ENCODE peak calls at places on chromosome 19, in nine cellular contexts. One of them, this sample, is unnamed. For H3K27me3, the result is how much of the 10 kb centered on the place peaks cover.

GRCh38 chr19:54388001-54388802 is 23.5 kb upstream of the LAIR1 start:
- DNase-seq in heart right ventricle: no peak
- DNase-seq in body of pancreas: peak
- DNase-seq in CD8-positive, alpha-beta T cell: no peak
- DNase-seq in endodermal cell: no peak
- DNase-seq in heart left ventricle: no peak
- DNase-seq in esophagus squamous epithelium: no peak
- DNase-seq in HepG2: no peak
- DNase-seq in GM23338: peak
- DNase-seq in this sample: no peak

GRCh38 chr19:5703819-5704818 is 14.0 kb downstream of the RPL36 start:
- DNase-seq in HepG2: no peak
- DNase-seq in heart right ventricle: no peak
- DNase-seq in body of pancreas: no peak
- DNase-seq in endodermal cell: no peak
- DNase-seq in heart left ventricle: no peak
- DNase-seq in GM23338: no peak
- DNase-seq in CD8-positive, alpha-beta T cell: no peak
- DNase-seq in esophagus squamous epithelium: no peak
- DNase-seq in this sample: no peak

GRCh38 chr19:31377736-31378135 is 28.5 kb upstream of the TSHZ3 start:
- DNase-seq in GM23338: no peak
- DNase-seq in body of pancreas: no peak
- DNase-seq in heart right ventricle: no peak
- DNase-seq in endodermal cell: no peak
- DNase-seq in esophagus squamous epithelium: no peak
- DNase-seq in CD8-positive, alpha-beta T cell: no peak
- DNase-seq in heart left ventricle: no peak
- DNase-seq in HepG2: no peak
- DNase-seq in this sample: no peak

GRCh38 chr19:39327990-39328705 is 7.5 kb upstream of the LRFN1 start:
- DNase-seq in CD8-positive, alpha-beta T cell: peak
- DNase-seq in GM23338: peak
- DNase-seq in heart left ventricle: peak
- DNase-seq in endodermal cell: peak
- DNase-seq in heart right ventricle: peak
- DNase-seq in esophagus squamous epithelium: no peak
- DNase-seq in body of pancreas: peak
- DNase-seq in HepG2: peak
- DNase-seq in this sample: peak

GRCh38 chr19:48461982-48462655 is 6.7 kb downstream of the KCNJ14 start:
- DNase-seq in body of pancreas: no peak
- DNase-seq in CD8-positive, alpha-beta T cell: no peak
- DNase-seq in heart left ventricle: peak
- DNase-seq in heart right ventricle: no peak
- DNase-seq in HepG2: no peak
- DNase-seq in GM23338: peak
- DNase-seq in endodermal cell: peak
- DNase-seq in esophagus squamous epithelium: no peak
- DNase-seq in this sample: no peak

GRCh38 chr19:43470288-43470687 is 4.9 kb upstream of the LYPD3 start:
- DNase-seq in esophagus squamous epithelium: no peak
- DNase-seq in GM23338: peak
- DNase-seq in endodermal cell: peak
- DNase-seq in HepG2: no peak
- DNase-seq in heart left ventricle: no peak
- DNase-seq in CD8-positive, alpha-beta T cell: peak
- DNase-seq in heart right ventricle: no peak
- DNase-seq in body of pancreas: no peak
- DNase-seq in this sample: no peak

GRCh38 chr19:54188224-54188871 is 1.0 kb downstream of the MBOAT7 start:
- DNase-seq in endodermal cell: peak
- DNase-seq in CD8-positive, alpha-beta T cell: no peak
- DNase-seq in body of pancreas: no peak
- DNase-seq in heart right ventricle: no peak
- DNase-seq in HepG2: no peak
- DNase-seq in heart left ventricle: no peak
- DNase-seq in GM23338: peak
- DNase-seq in esophagus squamous epithelium: no peak
- DNase-seq in this sample: no peak

GRCh38 chr19:18282788-18283141 is 1.3 kb upstream of the JUND start:
- DNase-seq in body of pancreas: no peak
- DNase-seq in heart left ventricle: no peak
- DNase-seq in endodermal cell: no peak
- DNase-seq in HepG2: peak
- DNase-seq in heart right ventricle: no peak
- DNase-seq in esophagus squamous epithelium: no peak
- DNase-seq in GM23338: no peak
- DNase-seq in CD8-positive, alpha-beta T cell: no peak
- DNase-seq in this sample: no peak

GRCh38 chr19:6249296-6249695 is 30.5 kb downstream of the MLLT1 start:
- DNase-seq in GM23338: no peak
- DNase-seq in endodermal cell: no peak
- DNase-seq in body of pancreas: no peak
- DNase-seq in HepG2: no peak
- DNase-seq in heart left ventricle: no peak
- DNase-seq in CD8-positive, alpha-beta T cell: no peak
- DNase-seq in esophagus squamous epithelium: no peak
- DNase-seq in heart right ventricle: no peak
- DNase-seq in this sample: no peak

GRCh38 chr19:55265723-55266386 is 7.0 kb upstream of the PPP6R1 start:
- DNase-seq in heart right ventricle: no peak
- DNase-seq in esophagus squamous epithelium: no peak
- DNase-seq in GM23338: no peak
- DNase-seq in HepG2: no peak
- DNase-seq in endodermal cell: no peak
- DNase-seq in heart left ventricle: no peak
- DNase-seq in CD8-positive, alpha-beta T cell: no peak
- DNase-seq in body of pancreas: no peak
- DNase-seq in this sample: no peak

GRCh38 chr19:19526581-19527370 is 1.9 kb upstream of the YJEFN3 start:
- DNase-seq in esophagus squamous epithelium: no peak
- DNase-seq in heart left ventricle: no peak
- DNase-seq in HepG2: no peak
- DNase-seq in heart right ventricle: no peak
- DNase-seq in CD8-positive, alpha-beta T cell: no peak
- DNase-seq in endodermal cell: no peak
- DNase-seq in body of pancreas: no peak
- DNase-seq in GM23338: no peak
- DNase-seq in this sample: no peak
- TF ChIP-seq CTCF in esophagus squamous epithelium: no peak
- TF ChIP-seq CTCF in heart left ventricle: no peak
- TF ChIP-seq CTCF in HepG2: no peak
- TF ChIP-seq CTCF in heart right ventricle: no peak
- TF ChIP-seq CTCF in CD8-positive, alpha-beta T cell: no peak
- TF ChIP-seq CTCF in endodermal cell: no peak
- TF ChIP-seq CTCF in body of pancreas: no peak
- TF ChIP-seq CTCF in GM23338: no peak
- TF ChIP-seq CTCF in this sample: no peak

DNA sequence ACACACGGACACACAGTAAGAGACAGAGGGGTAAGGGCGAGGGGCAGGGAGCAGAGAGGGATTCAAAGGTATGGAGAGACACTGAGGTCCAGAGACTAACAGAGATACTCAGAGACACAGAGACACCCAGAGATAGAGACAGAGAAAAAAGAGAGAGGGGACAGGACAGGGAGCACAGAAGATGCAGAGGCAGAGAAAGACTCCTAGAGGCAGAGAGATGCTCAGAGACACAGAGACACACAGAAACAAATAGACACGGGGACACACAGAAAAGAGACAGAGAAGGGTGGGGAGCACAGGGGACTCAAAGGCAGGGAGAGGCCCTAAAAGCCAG is 39.8 kb downstream of the DEDD2 start:
- DNase-seq in HepG2: no peak
- DNase-seq in endodermal cell: no peak
- DNase-seq in body of pancreas: no peak
- DNase-seq in heart right ventricle: no peak
- DNase-seq in GM23338: no peak
- DNase-seq in esophagus squamous epithelium: no peak
- DNase-seq in CD8-positive, alpha-beta T cell: no peak
- DNase-seq in heart left ventricle: no peak
- DNase-seq in this sample: no peak
- H3K27me3 ChIP-seq in HepG2: under half
- H3K27me3 ChIP-seq in endodermal cell: half or more
- H3K27me3 ChIP-seq in body of pancreas: under half
- H3K27me3 ChIP-seq in heart right ventricle: under half
- H3K27me3 ChIP-seq in GM23338: half or more
- H3K27me3 ChIP-seq in esophagus squamous epithelium: under half
- H3K27me3 ChIP-seq in CD8-positive, alpha-beta T cell: under half
- H3K27me3 ChIP-seq in heart left ventricle: half or more
- H3K27me3 ChIP-seq in this sample: under half

GRCh38 chr19:16325671-16326400 is 1.2 kb downstream of the KLF2 start:
- DNase-seq in GM23338: peak
- DNase-seq in heart left ventricle: peak
- DNase-seq in esophagus squamous epithelium: no peak
- DNase-seq in heart right ventricle: no peak
- DNase-seq in HepG2: no peak
- DNase-seq in CD8-positive, alpha-beta T cell: peak
- DNase-seq in body of pancreas: peak
- DNase-seq in endodermal cell: peak
- DNase-seq in this sample: no peak

GRCh38 chr19:16326401-16327130 is 1.9 kb downstream of the KLF2 start:
- DNase-seq in GM23338: peak
- DNase-seq in heart left ventricle: peak
- DNase-seq in HepG2: no peak
- DNase-seq in endodermal cell: peak
- DNase-seq in heart right ventricle: no peak
- DNase-seq in esophagus squamous epithelium: no peak
- DNase-seq in CD8-positive, alpha-beta T cell: peak
- DNase-seq in body of pancreas: no peak
- DNase-seq in this sample: no peak

GRCh38 chr19:16324384-16325160 is at the start of gene KLF2:
- DNase-seq in CD8-positive, alpha-beta T cell: peak
- DNase-seq in body of pancreas: peak
- DNase-seq in GM23338: peak
- DNase-seq in heart left ventricle: peak
- DNase-seq in heart right ventricle: peak
- DNase-seq in endodermal cell: peak
- DNase-seq in esophagus squamous epithelium: peak
- DNase-seq in HepG2: peak
- DNase-seq in this sample: peak

GRCh38 chr19:16324064-16324383 is 602 bp upstream of the KLF2 start:
- DNase-seq in HepG2: no peak
- DNase-seq in endodermal cell: no peak
- DNase-seq in esophagus squamous epithelium: no peak
- DNase-seq in CD8-positive, alpha-beta T cell: no peak
- DNase-seq in heart left ventricle: no peak
- DNase-seq in body of pancreas: no peak
- DNase-seq in GM23338: no peak
- DNase-seq in heart right ventricle: no peak
- DNase-seq in this sample: no peak

DNA sequence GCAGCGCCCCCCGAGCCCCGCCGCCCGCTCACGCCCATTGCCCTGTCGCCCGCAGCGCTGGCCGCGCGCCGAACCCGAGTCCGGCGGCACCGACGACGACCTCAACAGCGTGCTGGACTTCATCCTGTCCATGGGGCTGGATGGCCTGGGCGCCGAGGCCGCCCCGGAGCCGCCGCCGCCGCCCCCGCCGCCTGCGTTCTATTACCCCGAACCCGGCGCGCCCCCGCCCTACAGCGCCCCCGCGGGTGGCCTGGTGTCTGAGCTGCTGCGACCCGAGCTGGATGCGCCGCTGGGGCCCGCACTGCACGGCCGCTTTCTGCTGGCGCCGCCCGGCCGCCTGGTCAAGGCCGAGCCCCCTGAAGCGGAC is 518 bp downstream of the KLF2 start:
- DNase-seq in CD8-positive, alpha-beta T cell: peak
- DNase-seq in GM23338: peak
- DNase-seq in heart left ventricle: peak
- DNase-seq in body of pancreas: peak
- DNase-seq in HepG2: no peak
- DNase-seq in endodermal cell: peak
- DNase-seq in heart right ventricle: no peak
- DNase-seq in esophagus squamous epithelium: no peak
- DNase-seq in this sample: peak
- TF ChIP-seq CTCF in CD8-positive, alpha-beta T cell: no peak
- TF ChIP-seq CTCF in GM23338: no peak
- TF ChIP-seq CTCF in heart left ventricle: peak
- TF ChIP-seq CTCF in body of pancreas: no peak
- TF ChIP-seq CTCF in HepG2: no peak
- TF ChIP-seq CTCF in endodermal cell: peak
- TF ChIP-seq CTCF in heart right ventricle: no peak
- TF ChIP-seq CTCF in esophagus squamous epithelium: peak
- TF ChIP-seq CTCF in this sample: no peak

DNA sequence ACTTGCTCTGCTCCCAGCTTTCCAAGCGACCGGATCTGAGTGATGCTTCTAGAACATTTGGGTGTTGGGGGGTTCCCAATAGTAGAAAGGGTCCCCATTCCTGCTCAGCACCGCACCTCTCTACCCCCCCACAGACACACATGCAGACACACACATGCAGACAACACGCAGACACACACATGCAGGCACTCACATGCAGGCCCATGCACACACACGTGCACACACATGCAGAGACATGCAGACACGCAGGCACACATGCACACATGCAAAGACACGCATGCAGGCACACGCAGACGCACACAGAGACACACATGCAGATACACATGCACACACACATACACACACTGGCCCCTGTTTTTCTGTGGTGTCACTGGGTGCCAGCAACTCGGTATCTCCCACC is 23.8 kb downstream of the ONECUT3 start:
- DNase-seq in esophagus squamous epithelium: no peak
- DNase-seq in body of pancreas: no peak
- DNase-seq in CD8-positive, alpha-beta T cell: no peak
- DNase-seq in heart left ventricle: no peak
- DNase-seq in heart right ventricle: no peak
- DNase-seq in GM23338: no peak
- DNase-seq in endodermal cell: no peak
- DNase-seq in HepG2: no peak
- DNase-seq in this sample: no peak
- H3K27me3 ChIP-seq in esophagus squamous epithelium: under half
- H3K27me3 ChIP-seq in body of pancreas: under half
- H3K27me3 ChIP-seq in CD8-positive, alpha-beta T cell: under half
- H3K27me3 ChIP-seq in heart left ventricle: half or more
- H3K27me3 ChIP-seq in heart right ventricle: under half
- H3K27me3 ChIP-seq in GM23338: half or more
- H3K27me3 ChIP-seq in endodermal cell: half or more
- H3K27me3 ChIP-seq in HepG2: under half
- H3K27me3 ChIP-seq in this sample: half or more

This sample was measured in BE2C.